ENCODE peak calls at places on chromosomes 6 and 20, in nine cellular contexts. W, N, D, I, Y, Z, U, Q and X are unnamed samples.

GRCh38 chr6:2448826-2449571 is 203.6 kb upstream of the GMDS start:
- DNase-seq in D (no peak), Y (no peak), Q (peak), Z (no peak), I (no peak), N (peak), U (peak), W (no peak), X (no peak)

GRCh38 chr20:39289316-39289715 is 327.2 kb downstream of the DHX35 start:
- DNase-seq in N (peak), Q (no peak), Z (no peak), W (no peak), I (no peak), D (no peak), U (peak), Y (no peak), X (no peak)

GRCh38 chr6:106439459-106439858 is 78.9 kb downstream of the CRYBG1 start:
- DNase-seq in Q (no peak), Y (no peak), I (no peak), U (no peak), Z (no peak), D (no peak), W (no peak), N (no peak), X (no peak)

GRCh38 chr6:24991748-24992467 is 56.1 kb upstream of the RIPOR2 start:
- DNase-seq in I (peak), W (peak), U (peak), Q (peak), Z (no peak), N (peak), Y (no peak), D (peak), X (no peak)

GRCh38 chr20:672975-673604 is 2.5 kb downstream of the SCRT2 start:
- DNase-seq in U (no peak), Y (no peak), D (no peak), Z (no peak), N (no peak), Q (no peak), W (no peak), I (no peak), X (no peak)

GRCh38 chr6:14396826-14397517 is 279.4 kb downstream of the CD83 start:
- DNase-seq in U (peak), D (no peak), Y (no peak), Q (no peak), W (no peak), I (no peak), Z (no peak), N (peak), X (no peak)

GRCh38 chr6:136103763-136104311 is 146.3 kb downstream of the MTFR2 start:
- DNase-seq in D (no peak), N (no peak), W (no peak), Q (no peak), U (no peak), I (no peak), Z (no peak), Y (peak), X (no peak)

GRCh38 chr6:74167506-74167905 is 471.5 kb downstream of the CD109 start:
- DNase-seq in U (no peak), Y (no peak), D (no peak), W (no peak), Z (no peak), Q (no peak), N (no peak), I (no peak), X (no peak)

GRCh38 chr6:100475554-100476325 is 11.0 kb upstream of the SIM1 start:
- DNase-seq in Z (no peak), I (no peak), Q (peak), U (no peak), D (no peak), W (no peak), N (no peak), Y (no peak), X (no peak)

GRCh38 chr6:168415993-168416530 is 24.9 kb upstream of the SMOC2 start:
- DNase-seq in Y (no peak), I (no peak), Q (no peak), D (no peak), W (no peak), N (no peak), U (no peak), Z (no peak), X (no peak)

GRCh38 chr6:52910091-52910490 is 593 bp upstream of the GSTA3 start:
- DNase-seq in Y (no peak), I (no peak), Z (no peak), W (no peak), U (no peak), D (no peak), Q (no peak), N (no peak), X (no peak)

GRCh38 chr6:154169193-154169847 is 130.3 kb downstream of the OPRM1 start:
- DNase-seq in N (no peak), W (no peak), Z (no peak), I (no peak), D (no peak), Y (no peak), Q (peak), U (no peak), X (no peak)

GRCh38 chr6:43744490-43744889 is 25.5 kb upstream of the VEGFA start:
- DNase-seq in Z (no peak), D (no peak), Q (no peak), U (no peak), N (no peak), W (no peak), Y (no peak), I (no peak), X (peak)

GRCh38 chr6:8539446-8539845 is 104.1 kb upstream of the SLC35B3 start:
- DNase-seq in D (no peak), Y (no peak), Q (peak), N (peak), Z (no peak), W (no peak), U (no peak), I (no peak), X (no peak)

GRCh38 chr20:46951840-46952497 is 57.3 kb downstream of the EYA2 start:
- DNase-seq in W (no peak), Z (no peak), N (no peak), Y (no peak), U (no peak), I (no peak), D (no peak), Q (no peak), X (no peak)